ENCODE peak calls at places on chromosomes 11 and 22, in six cellular contexts. One of them, this sample, is unnamed.

GRCh38 chr11:64998141-64998540 is 1.4 kb upstream of the BATF2 start:
- DNase-seq in tibial nerve: no peak
- DNase-seq in spleen: no peak
- DNase-seq in uterus: no peak
- DNase-seq in suprapubic skin: no peak
- DNase-seq in A549: no peak
- DNase-seq in this sample: no peak

GRCh38 chr11:69892986-69893555 is 73.9 kb upstream of the FGF3 start:
- DNase-seq in tibial nerve: no peak
- DNase-seq in spleen: peak
- DNase-seq in uterus: no peak
- DNase-seq in suprapubic skin: no peak
- DNase-seq in A549: no peak
- DNase-seq in this sample: no peak

GRCh38 chr11:111220716-111221115 is 24.8 kb upstream of the POU2AF2 start:
- DNase-seq in tibial nerve: no peak
- DNase-seq in spleen: no peak
- DNase-seq in uterus: no peak
- DNase-seq in suprapubic skin: no peak
- DNase-seq in A549: no peak
- DNase-seq in this sample: no peak

GRCh38 chr11:81647374-81647773 is 1086.3 kb downstream of the FAM181B start:
- DNase-seq in tibial nerve: no peak
- DNase-seq in spleen: no peak
- DNase-seq in uterus: no peak
- DNase-seq in suprapubic skin: no peak
- DNase-seq in A549: no peak
- DNase-seq in this sample: no peak

GRCh38 chr11:36596880-36597279 is 1.2 kb downstream of the RAG2 start:
- DNase-seq in tibial nerve: no peak
- DNase-seq in spleen: no peak
- DNase-seq in uterus: no peak
- DNase-seq in suprapubic skin: no peak
- DNase-seq in A549: no peak
- DNase-seq in this sample: no peak

GRCh38 chr11:69474736-69475135 is 6.7 kb upstream of the LINC01488 start:
- DNase-seq in tibial nerve: no peak
- DNase-seq in spleen: peak
- DNase-seq in uterus: no peak
- DNase-seq in suprapubic skin: no peak
- DNase-seq in A549: no peak
- DNase-seq in this sample: no peak

GRCh38 chr11:36362902-36363301 is 66.8 kb downstream of the PRR5L start:
- DNase-seq in tibial nerve: no peak
- DNase-seq in spleen: no peak
- DNase-seq in uterus: no peak
- DNase-seq in suprapubic skin: no peak
- DNase-seq in A549: no peak
- DNase-seq in this sample: no peak

GRCh38 chr11:106959800-106960199 is 58.5 kb downstream of the GUCY1A2 start:
- DNase-seq in tibial nerve: no peak
- DNase-seq in spleen: no peak
- DNase-seq in uterus: no peak
- DNase-seq in suprapubic skin: no peak
- DNase-seq in A549: no peak
- DNase-seq in this sample: no peak

GRCh38 chr11:80320765-80321164 is 879.9 kb upstream of the TENM4 start:
- DNase-seq in tibial nerve: no peak
- DNase-seq in spleen: no peak
- DNase-seq in uterus: no peak
- DNase-seq in suprapubic skin: no peak
- DNase-seq in A549: no peak
- DNase-seq in this sample: no peak

GRCh38 chr11:134369656-134370525 is 38.1 kb downstream of the GLB1L2 start:
- DNase-seq in tibial nerve: no peak
- DNase-seq in spleen: peak
- DNase-seq in uterus: no peak
- DNase-seq in suprapubic skin: peak
- DNase-seq in A549: no peak
- DNase-seq in this sample: no peak

GRCh38 chr11:90639687-90640086 is 416.8 kb upstream of the CHORDC1 start:
- DNase-seq in tibial nerve: no peak
- DNase-seq in spleen: no peak
- DNase-seq in uterus: no peak
- DNase-seq in suprapubic skin: no peak
- DNase-seq in A549: no peak
- DNase-seq in this sample: no peak

GRCh38 chr11:77395460-77396175 is 78.3 kb downstream of the PAK1 start:
- DNase-seq in tibial nerve: no peak
- DNase-seq in spleen: no peak
- DNase-seq in uterus: no peak
- DNase-seq in suprapubic skin: no peak
- DNase-seq in A549: no peak
- DNase-seq in this sample: no peak

GRCh38 chr22:21030621-21031544 is 1.5 kb downstream of the SLC7A4 start:
- DNase-seq in tibial nerve: no peak
- DNase-seq in spleen: peak
- DNase-seq in uterus: no peak
- DNase-seq in suprapubic skin: no peak
- DNase-seq in A549: no peak
- DNase-seq in this sample: no peak

GRCh38 chr22:49228431-49229037 is 599.1 kb downstream of the BRD1 start:
- DNase-seq in tibial nerve: no peak
- DNase-seq in spleen: no peak
- DNase-seq in uterus: no peak
- DNase-seq in suprapubic skin: peak
- DNase-seq in A549: no peak
- DNase-seq in this sample: peak

GRCh38 chr11:72411623-72412532 is 22.5 kb downstream of the CLPB start:
- DNase-seq in tibial nerve: no peak
- DNase-seq in spleen: peak
- DNase-seq in uterus: no peak
- DNase-seq in suprapubic skin: no peak
- DNase-seq in A549: no peak
- DNase-seq in this sample: peak

GRCh38 chr11:22670803-22671202 is 4.4 kb downstream of the GAS2 start:
- DNase-seq in tibial nerve: no peak
- DNase-seq in spleen: no peak
- DNase-seq in uterus: no peak
- DNase-seq in suprapubic skin: no peak
- DNase-seq in A549: no peak
- DNase-seq in this sample: no peak

GRCh38 chr11:65426839-65427690 is 4.5 kb downstream of the NEAT1 start:
- DNase-seq in tibial nerve: no peak
- DNase-seq in spleen: peak
- DNase-seq in uterus: peak
- DNase-seq in suprapubic skin: peak
- DNase-seq in A549: no peak
- DNase-seq in this sample: no peak

GRCh38 chr11:26844963-26845362 is 123.1 kb upstream of the SLC5A12 start:
- DNase-seq in tibial nerve: no peak
- DNase-seq in spleen: no peak
- DNase-seq in uterus: no peak
- DNase-seq in suprapubic skin: no peak
- DNase-seq in A549: no peak
- DNase-seq in this sample: no peak

GRCh38 chr22:36258750-36259619 is 6.1 kb downstream of the APOL1 start:
- DNase-seq in tibial nerve: no peak
- DNase-seq in spleen: no peak
- DNase-seq in uterus: peak
- DNase-seq in suprapubic skin: peak
- DNase-seq in A549: no peak
- DNase-seq in this sample: no peak

GRCh38 chr11:115303304-115303703 is 200.9 kb downstream of the CADM1 start:
- DNase-seq in tibial nerve: no peak
- DNase-seq in spleen: no peak
- DNase-seq in uterus: no peak
- DNase-seq in suprapubic skin: no peak
- DNase-seq in A549: no peak
- DNase-seq in this sample: no peak

GRCh38 chr11:115306703-115307102 is 197.5 kb downstream of the CADM1 start:
- DNase-seq in tibial nerve: no peak
- DNase-seq in spleen: no peak
- DNase-seq in uterus: no peak
- DNase-seq in suprapubic skin: no peak
- DNase-seq in A549: no peak
- DNase-seq in this sample: no peak

GRCh38 chr11:115301029-115301428 is 203.2 kb downstream of the CADM1 start:
- DNase-seq in tibial nerve: no peak
- DNase-seq in spleen: no peak
- DNase-seq in uterus: no peak
- DNase-seq in suprapubic skin: no peak
- DNase-seq in A549: no peak
- DNase-seq in this sample: no peak

GRCh38 chr11:115304774-115305472 is 199.3 kb downstream of the CADM1 start:
- DNase-seq in tibial nerve: no peak
- DNase-seq in spleen: no peak
- DNase-seq in uterus: no peak
- DNase-seq in suprapubic skin: no peak
- DNase-seq in A549: no peak
- DNase-seq in this sample: no peak

GRCh38 chr11:115303929-115304328 is 200.3 kb downstream of the CADM1 start:
- DNase-seq in tibial nerve: no peak
- DNase-seq in spleen: no peak
- DNase-seq in uterus: no peak
- DNase-seq in suprapubic skin: no peak
- DNase-seq in A549: no peak
- DNase-seq in this sample: no peak
- TF ChIP-seq POLR2A in tibial nerve: no peak
- TF ChIP-seq POLR2A in spleen: no peak
- TF ChIP-seq POLR2A in uterus: no peak
- TF ChIP-seq POLR2A in suprapubic skin: no peak
- TF ChIP-seq POLR2A in A549: no peak
- TF ChIP-seq POLR2A in this sample: no peak

DNA sequence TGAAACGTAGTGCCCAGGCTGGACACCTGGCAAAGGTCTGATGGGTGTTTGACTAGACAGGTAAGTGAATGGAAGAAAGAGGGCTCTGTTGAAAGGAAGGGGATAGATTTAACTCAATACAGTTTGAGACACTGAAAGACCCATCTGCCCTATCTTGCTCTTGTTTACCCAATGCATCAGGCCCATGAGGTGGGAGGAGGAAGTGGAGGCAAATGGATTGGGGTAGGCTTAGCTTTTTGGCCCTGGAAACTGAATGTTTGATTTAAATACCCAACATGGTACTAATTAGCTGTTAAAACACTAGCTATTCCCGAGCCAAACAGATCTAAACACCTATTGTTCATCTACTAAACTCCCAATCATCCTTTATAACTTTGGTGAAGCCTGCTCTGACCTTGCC is 3.5 kb upstream of the UVRAG start:
- DNase-seq in tibial nerve: no peak
- DNase-seq in spleen: no peak
- DNase-seq in uterus: no peak
- DNase-seq in suprapubic skin: no peak
- DNase-seq in A549: no peak
- DNase-seq in this sample: no peak
- H3K4me3 ChIP-seq in tibial nerve: no peak
- H3K4me3 ChIP-seq in spleen: no peak
- H3K4me3 ChIP-seq in uterus: no peak
- H3K4me3 ChIP-seq in suprapubic skin: no peak
- H3K4me3 ChIP-seq in A549: no peak
- H3K4me3 ChIP-seq in this sample: no peak

GRCh38 chr11:20090654-20091374 is 69.5 kb downstream of the DBX1 start:
- DNase-seq in tibial nerve: no peak
- DNase-seq in spleen: no peak
- DNase-seq in uterus: no peak
- DNase-seq in suprapubic skin: no peak
- DNase-seq in A549: no peak
- DNase-seq in this sample: no peak

GRCh38 chr11:20089796-20090653 is 70.2 kb downstream of the DBX1 start:
- DNase-seq in tibial nerve: no peak
- DNase-seq in spleen: no peak
- DNase-seq in uterus: no peak
- DNase-seq in suprapubic skin: no peak
- DNase-seq in A549: no peak
- DNase-seq in this sample: no peak

GRCh38 chr11:20095189-20095588 is 65.1 kb downstream of the DBX1 start:
- DNase-seq in tibial nerve: no peak
- DNase-seq in spleen: no peak
- DNase-seq in uterus: no peak
- DNase-seq in suprapubic skin: no peak
- DNase-seq in A549: no peak
- DNase-seq in this sample: no peak

GRCh38 chr11:20097319-20098221 is 62.7 kb downstream of the DBX1 start:
- DNase-seq in tibial nerve: no peak
- DNase-seq in spleen: no peak
- DNase-seq in uterus: peak
- DNase-seq in suprapubic skin: no peak
- DNase-seq in A549: no peak
- DNase-seq in this sample: no peak

DNA sequence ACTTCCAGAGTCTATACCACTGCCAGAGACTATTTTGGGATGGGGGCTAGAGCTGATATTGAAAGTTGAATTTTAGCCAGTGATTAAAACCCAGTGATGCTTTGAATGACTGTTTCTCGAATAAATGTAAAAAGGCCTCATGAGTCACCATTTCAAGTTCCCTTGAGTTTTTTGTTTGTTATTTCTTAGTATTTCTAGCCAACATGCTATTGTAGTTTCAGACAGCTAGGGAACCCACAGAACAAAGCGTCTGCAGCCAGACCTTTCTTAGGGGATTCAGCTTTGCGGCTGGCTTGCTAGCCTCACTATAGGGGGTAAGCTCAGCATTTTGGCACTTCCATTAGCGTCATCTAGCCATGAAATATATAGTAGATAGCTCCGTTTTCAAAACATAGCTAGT is 66.5 kb downstream of the DBX1 start:
- DNase-seq in tibial nerve: no peak
- DNase-seq in spleen: no peak
- DNase-seq in uterus: no peak
- DNase-seq in suprapubic skin: no peak
- DNase-seq in A549: no peak
- DNase-seq in this sample: no peak
- TF ChIP-seq POLR2A in tibial nerve: no peak
- TF ChIP-seq POLR2A in spleen: no peak
- TF ChIP-seq POLR2A in uterus: no peak
- TF ChIP-seq POLR2A in suprapubic skin: no peak
- TF ChIP-seq POLR2A in A549: no peak
- TF ChIP-seq POLR2A in this sample: no peak

GRCh38 chr22:45838257-45838891 is 138.6 kb downstream of the WNT7B start:
- DNase-seq in tibial nerve: no peak
- DNase-seq in spleen: no peak
- DNase-seq in uterus: no peak
- DNase-seq in suprapubic skin: no peak
- DNase-seq in A549: no peak
- DNase-seq in this sample: no peak

GRCh38 chr22:45844949-45845613 is 131.9 kb downstream of the WNT7B start:
- DNase-seq in tibial nerve: no peak
- DNase-seq in spleen: no peak
- DNase-seq in uterus: no peak
- DNase-seq in suprapubic skin: no peak
- DNase-seq in A549: no peak
- DNase-seq in this sample: no peak

GRCh38 chr22:45843030-45843429 is 133.9 kb downstream of the WNT7B start:
- DNase-seq in tibial nerve: no peak
- DNase-seq in spleen: no peak
- DNase-seq in uterus: no peak
- DNase-seq in suprapubic skin: no peak
- DNase-seq in A549: no peak
- DNase-seq in this sample: no peak

GRCh38 chr22:45844009-45844408 is 133.0 kb downstream of the WNT7B start:
- DNase-seq in tibial nerve: no peak
- DNase-seq in spleen: no peak
- DNase-seq in uterus: no peak
- DNase-seq in suprapubic skin: no peak
- DNase-seq in A549: no peak
- DNase-seq in this sample: no peak

GRCh38 chr22:45842141-45842831 is 134.7 kb downstream of the WNT7B start:
- DNase-seq in tibial nerve: no peak
- DNase-seq in spleen: no peak
- DNase-seq in uterus: no peak
- DNase-seq in suprapubic skin: no peak
- DNase-seq in A549: no peak
- DNase-seq in this sample: no peak
- H3K4me3 ChIP-seq in tibial nerve: no peak
- H3K4me3 ChIP-seq in spleen: no peak
- H3K4me3 ChIP-seq in uterus: no peak
- H3K4me3 ChIP-seq in suprapubic skin: no peak
- H3K4me3 ChIP-seq in A549: no peak
- H3K4me3 ChIP-seq in this sample: no peak

This sample was measured in lower leg skin.